ENCODE peak calls at places on chromosomes 1 and 21, in seven cellular contexts. N is Calu3, D is astrocyte of the spinal cord, C is cardiac muscle cell, Y is RWPE1, M is type B pancreatic cell, I is GM12864. Q is an unnamed sample.

GRCh38 chr1:190754769-190755168 is 277.1 kb upstream of the BRINP3 start:
- DNase-seq in N (no peak), D (peak), C (no peak), Y (peak), M (no peak), I (no peak), Q (no peak)

GRCh38 chr1:220527279-220528048 is 472 bp upstream of the MARK1 start:
- DNase-seq in N (no peak), D (peak), C (peak), Y (no peak), M (no peak), I (peak), Q (no peak)

GRCh38 chr1:44616991-44617702 is 57.1 kb downstream of the TMEM53 start:
- DNase-seq in N (peak), D (no peak), C (peak), Y (peak), M (no peak), I (no peak), Q (no peak)

GRCh38 chr1:76957961-76958360 is 90.7 kb downstream of the ST6GALNAC5 start:
- DNase-seq in N (no peak), D (no peak), C (no peak), Y (no peak), M (no peak), I (no peak), Q (no peak)

GRCh38 chr1:91098299-91098901 is 76.6 kb upstream of the ZNF644 start:
- DNase-seq in N (no peak), D (no peak), C (peak), Y (no peak), M (no peak), I (no peak), Q (no peak)

GRCh38 chr1:200891774-200892157 is 2.9 kb upstream of the INAVA start:
- DNase-seq in N (peak), D (no peak), C (peak), Y (no peak), M (no peak), I (no peak), Q (no peak)

GRCh38 chr1:172895050-172895460 is 155.7 kb downstream of the TNFSF18 start:
- DNase-seq in N (no peak), D (no peak), C (peak), Y (no peak), M (no peak), I (no peak), Q (no peak)

GRCh38 chr1:32377541-32378220 is 15.3 kb downstream of the TSSK3 start:
- DNase-seq in N (no peak), D (no peak), C (no peak), Y (no peak), M (no peak), I (no peak), Q (no peak)

GRCh38 chr1:178283409-178283808 is 189.5 kb downstream of the RASAL2 start:
- DNase-seq in N (no peak), D (peak), C (no peak), Y (no peak), M (no peak), I (no peak), Q (no peak)

GRCh38 chr1:212678456-212679410 is 20.9 kb downstream of the BATF3 start:
- DNase-seq in N (no peak), D (no peak), C (no peak), Y (no peak), M (peak), I (peak), Q (no peak)

GRCh38 chr1:41805771-41806471 is 112.8 kb downstream of the HIVEP3 start:
- DNase-seq in N (no peak), D (no peak), C (no peak), Y (no peak), M (no peak), I (no peak), Q (no peak)

GRCh38 chr21:33682992-33683627 is 40.8 kb downstream of the ITSN1 start:
- DNase-seq in N (peak), D (peak), C (peak), Y (peak), M (no peak), I (no peak), Q (peak)

GRCh38 chr1:54325705-54326461 is 80.3 kb downstream of the SSBP3 start:
- DNase-seq in N (no peak), D (no peak), C (no peak), Y (no peak), M (no peak), I (no peak), Q (no peak)

GRCh38 chr1:54324031-54324654 is 82.1 kb downstream of the SSBP3 start:
- DNase-seq in N (no peak), D (no peak), C (peak), Y (peak), M (no peak), I (no peak), Q (no peak)

GRCh38 chr1:54326577-54327385 is 79.4 kb downstream of the SSBP3 start:
- DNase-seq in N (no peak), D (no peak), C (no peak), Y (no peak), M (no peak), I (no peak), Q (no peak)

GRCh38 chr1:54324750-54325704 is 81.2 kb downstream of the SSBP3 start:
- DNase-seq in N (no peak), D (no peak), C (no peak), Y (no peak), M (no peak), I (no peak), Q (no peak)

GRCh38 chr1:54323324-54323739 is 82.9 kb downstream of the SSBP3 start:
- DNase-seq in N (peak), D (no peak), C (no peak), Y (peak), M (no peak), I (no peak), Q (no peak)
- TF ChIP-seq CTCF in N (peak), D (no peak), C (peak), Y (peak), M (no peak), I (no peak), Q (no peak)

GRCh38 chr1:168987923-168988322 is 118.6 kb upstream of the ATP1B1 start:
- DNase-seq in N (no peak), D (no peak), C (no peak), Y (no peak), M (no peak), I (no peak), Q (no peak)
- TF ChIP-seq CTCF in N (no peak), D (no peak), C (no peak), Y (no peak), M (no peak), I (no peak), Q (no peak)

GRCh38 chr1:161045749-161046573 is at the start of gene USF1:
- DNase-seq in N (peak), D (peak), C (peak), Y (peak), M (peak), I (peak), Q (peak)
- TF ChIP-seq CTCF in N (no peak), D (no peak), C (no peak), Y (no peak), M (no peak), I (no peak), Q (no peak)

DNA sequence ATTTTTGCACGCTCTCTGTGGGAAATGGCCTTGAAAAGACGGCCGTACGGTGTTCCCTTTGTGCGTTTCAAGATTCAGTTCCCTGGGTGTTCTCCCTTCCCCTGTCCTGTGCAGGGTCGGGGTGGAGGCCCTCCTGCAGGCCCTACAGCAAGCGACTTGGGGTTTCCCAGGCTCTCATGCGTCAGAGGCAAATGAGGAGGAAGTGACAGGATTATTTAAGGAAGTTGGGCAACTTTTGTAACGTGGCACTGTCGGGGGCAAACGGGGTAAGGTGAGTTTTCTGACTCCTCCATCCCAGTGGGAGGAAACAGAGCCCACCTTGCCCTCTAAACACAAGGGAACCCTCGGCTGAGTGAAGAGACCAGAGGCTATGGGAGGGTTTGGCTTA is 16.1 kb upstream of the AJAP1 start:
- DNase-seq in N (no peak), D (no peak), C (no peak), Y (no peak), M (no peak), I (no peak), Q (no peak)
- TF ChIP-seq CTCF in N (no peak), D (no peak), C (no peak), Y (no peak), M (no peak), I (no peak), Q (no peak)

DNA sequence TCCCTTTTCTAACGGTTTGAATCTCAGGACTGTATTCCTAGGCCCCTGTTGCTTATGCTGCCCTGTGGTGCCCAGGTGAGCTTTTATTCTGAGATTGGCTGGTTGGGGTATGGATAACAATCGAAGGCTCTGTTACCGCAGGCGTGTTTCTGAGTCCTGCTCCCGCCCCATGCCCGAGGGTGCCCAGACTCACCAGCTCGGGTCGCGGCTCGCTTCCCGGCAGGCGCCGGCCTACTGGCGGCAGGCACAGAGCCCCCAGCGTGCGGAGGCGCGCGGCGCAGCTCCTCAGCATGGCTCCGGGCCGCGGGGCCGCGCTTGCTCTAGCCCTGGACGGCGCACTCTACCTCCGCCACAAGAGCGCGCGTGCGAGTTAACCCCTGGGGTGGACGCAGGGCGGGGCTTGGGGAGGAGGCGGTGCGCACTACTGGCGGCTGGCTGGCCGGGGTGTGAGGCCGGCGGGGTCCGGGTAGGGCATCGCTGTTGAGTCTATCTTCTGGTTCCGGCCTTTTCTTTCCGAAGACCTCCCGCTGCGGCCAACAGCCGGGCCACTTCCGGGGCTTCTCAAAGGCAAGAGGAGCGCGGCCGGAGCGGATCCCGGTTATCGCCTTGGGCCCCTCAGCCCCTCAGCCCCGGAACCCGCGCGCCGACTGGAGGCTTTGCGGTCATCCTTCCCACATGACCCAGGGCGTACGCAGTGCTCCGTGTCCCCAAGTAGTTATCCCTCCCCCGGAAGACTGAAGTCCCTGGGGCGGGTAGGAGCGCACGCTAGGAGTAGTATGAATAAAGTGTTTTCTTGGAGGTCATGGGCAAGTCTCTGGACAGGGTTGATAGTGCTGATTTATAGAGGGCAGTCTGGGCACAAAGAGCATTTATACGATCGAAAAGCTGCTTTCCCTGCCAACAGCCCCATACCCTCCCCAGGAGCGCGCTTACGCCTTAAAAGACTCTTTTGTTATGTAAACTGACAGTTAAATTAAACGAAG is at the start of gene THEM4:
- DNase-seq in N (peak), D (peak), C (peak), Y (peak), M (peak), I (peak), Q (peak)
- TF ChIP-seq CTCF in N (no peak), D (peak), C (peak), Y (peak), M (peak), I (peak), Q (no peak)

DNA sequence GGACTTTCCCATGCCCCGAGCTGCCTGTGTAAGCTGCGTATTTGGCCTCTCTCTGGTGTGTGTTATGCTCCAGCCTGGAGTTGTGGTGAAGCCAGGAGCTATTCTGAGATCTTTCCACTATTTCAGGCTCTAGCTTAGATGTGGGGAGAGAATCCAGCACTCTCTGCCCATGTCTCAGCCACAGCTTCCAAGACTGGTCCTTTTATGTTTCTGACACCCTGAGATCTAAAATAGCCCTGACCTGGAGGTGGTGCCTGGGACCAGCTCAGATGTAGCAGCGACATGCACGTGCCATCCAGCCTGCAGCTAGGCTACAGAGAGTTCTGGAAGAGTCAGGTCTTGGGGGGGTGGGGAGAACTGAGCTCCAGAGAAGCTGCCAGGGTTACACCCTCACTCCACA is 76.5 kb downstream of the TENT5C start:
- DNase-seq in N (no peak), D (no peak), C (no peak), Y (no peak), M (peak), I (no peak), Q (no peak)
- TF ChIP-seq CTCF in N (no peak), D (no peak), C (no peak), Y (no peak), M (no peak), I (no peak), Q (no peak)

GRCh38 chr1:204623365-204623893 is 62.1 kb downstream of the LRRN2 start:
- DNase-seq in N (peak), D (peak), C (peak), Y (peak), M (no peak), I (no peak), Q (no peak)

GRCh38 chr1:204621391-204621790 is 64.1 kb downstream of the LRRN2 start:
- DNase-seq in N (peak), D (no peak), C (no peak), Y (no peak), M (no peak), I (no peak), Q (no peak)

GRCh38 chr1:204624631-204625216 is 60.8 kb downstream of the LRRN2 start:
- DNase-seq in N (no peak), D (no peak), C (peak), Y (no peak), M (no peak), I (no peak), Q (no peak)

GRCh38 chr1:204621996-204622395 is 63.5 kb downstream of the LRRN2 start:
- DNase-seq in N (no peak), D (no peak), C (no peak), Y (no peak), M (no peak), I (no peak), Q (no peak)

GRCh38 chr1:204623894-204624361 is 61.6 kb downstream of the LRRN2 start:
- DNase-seq in N (peak), D (no peak), C (peak), Y (no peak), M (no peak), I (no peak), Q (no peak)
- TF ChIP-seq CTCF in N (peak), D (peak), C (no peak), Y (no peak), M (peak), I (peak), Q (peak)

GRCh38 chr1:150532860-150533259 is 16.3 kb upstream of the ADAMTSL4 start:
- DNase-seq in N (no peak), D (no peak), C (no peak), Y (no peak), M (no peak), I (no peak), Q (no peak)
- TF ChIP-seq CTCF in N (no peak), D (no peak), C (no peak), Y (peak), M (peak), I (no peak), Q (no peak)

DNA sequence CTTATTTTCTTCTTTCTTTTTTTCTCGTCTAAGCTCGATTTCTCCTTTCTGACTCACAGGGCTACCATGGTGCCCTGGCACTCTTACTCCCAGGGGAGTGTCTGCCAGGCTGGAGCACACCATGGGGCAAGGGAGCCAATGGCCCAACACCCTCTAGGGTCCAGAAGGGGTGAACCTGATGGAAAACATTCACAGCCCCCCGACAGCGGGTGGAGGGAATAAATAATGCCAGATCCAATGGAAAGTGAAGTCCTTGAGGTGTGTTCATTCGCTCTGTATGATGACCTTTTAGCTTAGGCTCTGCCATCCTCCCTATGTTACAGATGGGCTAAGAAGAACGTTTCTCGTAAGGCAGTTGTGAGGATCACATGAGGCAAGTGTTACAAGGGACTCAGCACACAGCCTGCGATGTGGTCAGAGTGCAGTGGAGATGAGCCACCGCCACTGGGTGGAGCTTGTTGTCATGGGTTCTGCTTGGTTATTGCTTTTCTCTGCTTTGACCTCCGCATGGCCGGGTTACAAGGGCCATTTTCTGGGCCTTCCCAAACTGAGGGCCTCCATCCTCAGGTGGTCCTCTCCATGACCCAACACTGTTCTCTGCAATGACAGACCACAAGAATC is 3.5 kb upstream of the FCMR start:
- DNase-seq in N (no peak), D (no peak), C (no peak), Y (no peak), M (no peak), I (peak), Q (no peak)
- TF ChIP-seq CTCF in N (no peak), D (no peak), C (no peak), Y (no peak), M (no peak), I (peak), Q (no peak)